ENCODE peak calls at places on chromosomes 16 and 17, in four cellular contexts. Y, L, K and E are unnamed samples.
A peak's percentile ranks its signal among the peaks of the same experiment; 100 is the strongest.

GRCh38 chr17:7249830-7250229 is 1.7 kb downstream of the CTDNEP1 start:
- DNase-seq in L (no peak), K (no peak), Y (no peak), E (no peak)

GRCh38 chr17:3531266-3532101 is 26.1 kb downstream of the TRPV3 start:
- DNase-seq in L (no peak), K (no peak), Y (peak; percentile 56), E (no peak)

GRCh38 chr17:79537061-79537460 is 73.8 kb downstream of the RBFOX3 start:
- DNase-seq in Y (peak; percentile 23), K (no peak), L (no peak), E (no peak)

GRCh38 chr16:86578056-86578455 is 293 bp upstream of the FOXL1 start:
- DNase-seq in Y (no peak), L (no peak), K (no peak), E (no peak)

GRCh38 chr16:1380195-1380594 is 28.5 kb downstream of the GNPTG start:
- DNase-seq in K (no peak), L (no peak), Y (no peak), E (no peak)

GRCh38 chr16:745739-746138 is 4.9 kb upstream of the CIAO3 start:
- DNase-seq in K (peak; percentile 69), L (peak; percentile 16), Y (peak; percentile 78), E (no peak)

GRCh38 chr17:44862278-44862914 is 14.7 kb downstream of the HIGD1B start:
- DNase-seq in Y (no peak), L (no peak), K (no peak), E (no peak)

GRCh38 chr17:4492762-4493561 is 5.7 kb upstream of the SPNS2 start:
- DNase-seq in K (peak; percentile 91), Y (no peak), L (no peak), E (no peak)

GRCh38 chr17:63190821-63191220 is 224.8 kb downstream of the TANC2 start:
- DNase-seq in K (no peak), L (no peak), Y (no peak), E (no peak)

GRCh38 chr17:48843172-48843900 is 12.5 kb downstream of the CALCOCO2 start:
- DNase-seq in L (no peak), Y (no peak), K (no peak), E (no peak)

GRCh38 chr16:85878875-85879274 is 20.1 kb upstream of the IRF8 start:
- DNase-seq in Y (no peak), K (no peak), L (no peak), E (no peak)

GRCh38 chr17:41806685-41807445 is 4.9 kb downstream of the P3H4 start:
- DNase-seq in Y (no peak), L (no peak), K (no peak), E (no peak)

GRCh38 chr17:73166731-73167581 is 2.1 kb downstream of the SSTR2 start:
- DNase-seq in Y (no peak), L (no peak), K (no peak), E (no peak)

GRCh38 chr16:11136600-11136999 is 119.4 kb downstream of the SOCS1 start:
- DNase-seq in Y (no peak), L (peak; percentile 95), K (no peak), E (peak; percentile 78)

GRCh38 chr16:67068212-67068753 is 39.3 kb downstream of the CBFB start:
- DNase-seq in Y (no peak), L (no peak), K (peak; percentile 41), E (no peak)

GRCh38 chr17:45985447-45985846 is 13.6 kb upstream of the STH start:
- DNase-seq in L (no peak), K (no peak), Y (no peak), E (no peak)

GRCh38 chr17:39668141-39668924 is at the start of gene PNMT:
- DNase-seq in Y (peak; percentile 93), K (peak; percentile 81), L (peak; percentile 60), E (peak; percentile 66)

GRCh38 chr17:70434536-70435490 is 265.5 kb downstream of the KCNJ2 start:
- DNase-seq in Y (no peak), L (no peak), K (no peak), E (no peak)

GRCh38 chr17:65514082-65514481 is 47.4 kb downstream of the AXIN2 start:
- DNase-seq in Y (peak; percentile 8), L (no peak), K (no peak), E (no peak)